ENCODE peak calls at places on chromosomes 4 and X, in ten cellular contexts. One of them, this sample, is unnamed.

GRCh38 chrX:50067435-50068292 is 133.1 kb downstream of the AKAP4 start:
- DNase-seq in Ammon's horn: peak
- DNase-seq in tibial artery: no peak
- DNase-seq in cerebellar cortex: peak
- DNase-seq in C1 segment of cervical spinal cord: peak
- DNase-seq in AG08395: no peak
- DNase-seq in EH: peak
- DNase-seq in progenitor cell of endocrine pancreas: peak
- DNase-seq in naive thymus-derived CD4-positive, alpha-beta T cell: no peak
- DNase-seq in colonic mucosa: peak
- DNase-seq in this sample: peak

GRCh38 chrX:153578200-153578835 is 20.6 kb downstream of the CCNQ start:
- DNase-seq in Ammon's horn: no peak
- DNase-seq in tibial artery: no peak
- DNase-seq in cerebellar cortex: no peak
- DNase-seq in C1 segment of cervical spinal cord: no peak
- DNase-seq in AG08395: no peak
- DNase-seq in EH: no peak
- DNase-seq in progenitor cell of endocrine pancreas: no peak
- DNase-seq in naive thymus-derived CD4-positive, alpha-beta T cell: no peak
- DNase-seq in colonic mucosa: no peak
- DNase-seq in this sample: no peak

GRCh38 chrX:10173331-10173900 is 16.6 kb downstream of the CLCN4 start:
- DNase-seq in Ammon's horn: peak
- DNase-seq in tibial artery: no peak
- DNase-seq in cerebellar cortex: peak
- DNase-seq in C1 segment of cervical spinal cord: peak
- DNase-seq in AG08395: peak
- DNase-seq in EH: no peak
- DNase-seq in progenitor cell of endocrine pancreas: no peak
- DNase-seq in naive thymus-derived CD4-positive, alpha-beta T cell: no peak
- DNase-seq in colonic mucosa: peak
- DNase-seq in this sample: peak

GRCh38 chrX:130878350-130879341 is 24.4 kb downstream of the ENOX2 start:
- DNase-seq in Ammon's horn: peak
- DNase-seq in tibial artery: peak
- DNase-seq in cerebellar cortex: peak
- DNase-seq in C1 segment of cervical spinal cord: peak
- DNase-seq in AG08395: peak
- DNase-seq in EH: peak
- DNase-seq in progenitor cell of endocrine pancreas: no peak
- DNase-seq in naive thymus-derived CD4-positive, alpha-beta T cell: no peak
- DNase-seq in colonic mucosa: peak
- DNase-seq in this sample: peak

GRCh38 chrX:96683997-96684338 is 674 bp upstream of the DIAPH2 start:
- DNase-seq in Ammon's horn: no peak
- DNase-seq in tibial artery: no peak
- DNase-seq in cerebellar cortex: no peak
- DNase-seq in C1 segment of cervical spinal cord: no peak
- DNase-seq in AG08395: no peak
- DNase-seq in EH: no peak
- DNase-seq in progenitor cell of endocrine pancreas: no peak
- DNase-seq in naive thymus-derived CD4-positive, alpha-beta T cell: no peak
- DNase-seq in colonic mucosa: no peak
- DNase-seq in this sample: no peak

GRCh38 chr4:80202784-80203553 is 5.7 kb downstream of the PRDM8 start:
- DNase-seq in Ammon's horn: no peak
- DNase-seq in tibial artery: no peak
- DNase-seq in cerebellar cortex: no peak
- DNase-seq in C1 segment of cervical spinal cord: peak
- DNase-seq in AG08395: peak
- DNase-seq in EH: peak
- DNase-seq in progenitor cell of endocrine pancreas: no peak
- DNase-seq in naive thymus-derived CD4-positive, alpha-beta T cell: no peak
- DNase-seq in colonic mucosa: no peak
- DNase-seq in this sample: no peak

GRCh38 chrX:81174286-81174685 is 27.4 kb downstream of the HMGN5 start:
- DNase-seq in Ammon's horn: peak
- DNase-seq in tibial artery: no peak
- DNase-seq in cerebellar cortex: peak
- DNase-seq in C1 segment of cervical spinal cord: no peak
- DNase-seq in AG08395: peak
- DNase-seq in EH: peak
- DNase-seq in progenitor cell of endocrine pancreas: no peak
- DNase-seq in naive thymus-derived CD4-positive, alpha-beta T cell: no peak
- DNase-seq in colonic mucosa: no peak
- DNase-seq in this sample: peak

GRCh38 chr4:144818136-144818535 is 172.2 kb downstream of the HHIP start:
- DNase-seq in Ammon's horn: no peak
- DNase-seq in tibial artery: no peak
- DNase-seq in cerebellar cortex: no peak
- DNase-seq in C1 segment of cervical spinal cord: no peak
- DNase-seq in AG08395: no peak
- DNase-seq in EH: no peak
- DNase-seq in progenitor cell of endocrine pancreas: no peak
- DNase-seq in naive thymus-derived CD4-positive, alpha-beta T cell: no peak
- DNase-seq in colonic mucosa: no peak
- DNase-seq in this sample: no peak

GRCh38 chr4:2788532-2789103 is 4.3 kb upstream of the SH3BP2 start:
- DNase-seq in Ammon's horn: peak
- DNase-seq in tibial artery: peak
- DNase-seq in cerebellar cortex: no peak
- DNase-seq in C1 segment of cervical spinal cord: peak
- DNase-seq in AG08395: peak
- DNase-seq in EH: peak
- DNase-seq in progenitor cell of endocrine pancreas: no peak
- DNase-seq in naive thymus-derived CD4-positive, alpha-beta T cell: no peak
- DNase-seq in colonic mucosa: peak
- DNase-seq in this sample: no peak

GRCh38 chrX:39883664-39884063 is 214.1 kb downstream of the BCOR start:
- DNase-seq in Ammon's horn: no peak
- DNase-seq in tibial artery: no peak
- DNase-seq in cerebellar cortex: no peak
- DNase-seq in C1 segment of cervical spinal cord: no peak
- DNase-seq in AG08395: no peak
- DNase-seq in EH: no peak
- DNase-seq in progenitor cell of endocrine pancreas: no peak
- DNase-seq in naive thymus-derived CD4-positive, alpha-beta T cell: no peak
- DNase-seq in colonic mucosa: no peak
- DNase-seq in this sample: no peak

GRCh38 chr4:153649572-153649991 is 34.5 kb upstream of the TLR2 start:
- DNase-seq in Ammon's horn: no peak
- DNase-seq in tibial artery: no peak
- DNase-seq in cerebellar cortex: peak
- DNase-seq in C1 segment of cervical spinal cord: no peak
- DNase-seq in AG08395: no peak
- DNase-seq in EH: peak
- DNase-seq in progenitor cell of endocrine pancreas: no peak
- DNase-seq in naive thymus-derived CD4-positive, alpha-beta T cell: no peak
- DNase-seq in colonic mucosa: no peak
- DNase-seq in this sample: no peak

GRCh38 chr4:89296399-89296798 is 11.2 kb downstream of the GPRIN3 start:
- DNase-seq in Ammon's horn: no peak
- DNase-seq in tibial artery: no peak
- DNase-seq in cerebellar cortex: no peak
- DNase-seq in C1 segment of cervical spinal cord: no peak
- DNase-seq in AG08395: no peak
- DNase-seq in EH: no peak
- DNase-seq in progenitor cell of endocrine pancreas: no peak
- DNase-seq in naive thymus-derived CD4-positive, alpha-beta T cell: no peak
- DNase-seq in colonic mucosa: no peak
- DNase-seq in this sample: no peak

GRCh38 chrX:12989456-12989855 is 14.5 kb downstream of the TMSB4X start:
- DNase-seq in Ammon's horn: no peak
- DNase-seq in tibial artery: no peak
- DNase-seq in cerebellar cortex: no peak
- DNase-seq in C1 segment of cervical spinal cord: no peak
- DNase-seq in AG08395: no peak
- DNase-seq in EH: no peak
- DNase-seq in progenitor cell of endocrine pancreas: no peak
- DNase-seq in naive thymus-derived CD4-positive, alpha-beta T cell: no peak
- DNase-seq in colonic mucosa: no peak
- DNase-seq in this sample: no peak

GRCh38 chrX:131264665-131265064 is 24.4 kb downstream of the IGSF1 start:
- DNase-seq in Ammon's horn: no peak
- DNase-seq in tibial artery: no peak
- DNase-seq in cerebellar cortex: no peak
- DNase-seq in C1 segment of cervical spinal cord: peak
- DNase-seq in AG08395: no peak
- DNase-seq in EH: no peak
- DNase-seq in progenitor cell of endocrine pancreas: no peak
- DNase-seq in naive thymus-derived CD4-positive, alpha-beta T cell: no peak
- DNase-seq in colonic mucosa: no peak
- DNase-seq in this sample: no peak